ENCODE peak calls at places on chromosomes 4 and X, in six cellular contexts. Z is transverse colon, Q is tibial nerve, J is cardiac fibroblast, L is suprapubic skin, D is GM10248. Y is an unnamed sample.

GRCh38 chrX:140091276-140091886 is 126.1 kb upstream of the CXorf66 start:
- DNase-seq in Z (peak; percentile 8), L (no peak), J (no peak), D (peak; percentile 14), Q (no peak), Y (peak; percentile 30)

GRCh38 chr4:155973639-155974475 is 20.2 kb upstream of the CTSO start:
- DNase-seq in Q (no peak), L (no peak), J (peak; percentile 20), Z (no peak), D (no peak), Y (no peak)

GRCh38 chr4:6500481-6501135 is 28.2 kb upstream of the PPP2R2C start:
- DNase-seq in D (no peak), Z (no peak), Q (no peak), J (no peak), L (peak; percentile 43), Y (no peak)

GRCh38 chr4:13902141-13902540 is 274.6 kb upstream of the BOD1L1 start:
- DNase-seq in Q (no peak), Z (no peak), J (no peak), L (no peak), D (no peak), Y (no peak)

GRCh38 chrX:106404512-106404911 is 207.3 kb upstream of the RADX start:
- DNase-seq in Q (no peak), J (no peak), D (no peak), Z (no peak), L (no peak), Y (no peak)

GRCh38 chr4:2368779-2369437 is 49.5 kb downstream of the ZFYVE28 start:
- DNase-seq in L (no peak), D (no peak), J (no peak), Z (no peak), Q (no peak), Y (no peak)

GRCh38 chr4:183443609-183444148 is 757 bp upstream of the CDKN2AIP start:
- DNase-seq in J (no peak), D (no peak), Z (no peak), Q (peak; percentile 24), L (no peak), Y (no peak)

GRCh38 chr4:164087733-164088132 is 593.2 kb downstream of the TMA16 start:
- DNase-seq in Q (no peak), D (no peak), Z (no peak), L (no peak), J (no peak), Y (no peak)

GRCh38 chr4:25842229-25842840 is 20.5 kb downstream of the SEL1L3 start:
- DNase-seq in Z (peak; percentile 36), J (no peak), Q (no peak), D (peak; percentile 76), L (no peak), Y (peak; percentile 74)

GRCh38 chr4:176261481-176261880 is 7.5 kb downstream of the ASB5 start:
- DNase-seq in D (no peak), J (no peak), L (no peak), Z (no peak), Q (no peak), Y (no peak)

GRCh38 chr4:152738812-152739211 is 40.7 kb downstream of the TIGD4 start:
- DNase-seq in Q (no peak), D (no peak), L (no peak), J (peak; percentile 20), Z (no peak), Y (no peak)

GRCh38 chr4:152734015-152734698 is 45.4 kb downstream of the TIGD4 start:
- DNase-seq in J (no peak), Z (no peak), L (no peak), D (no peak), Q (no peak), Y (no peak)

GRCh38 chr4:152734699-152735050 is 44.9 kb downstream of the TIGD4 start:
- DNase-seq in D (no peak), L (no peak), J (no peak), Q (no peak), Z (no peak), Y (no peak)

GRCh38 chr4:152735918-152736305 is 43.6 kb downstream of the TIGD4 start:
- DNase-seq in Q (no peak), J (no peak), D (no peak), Z (no peak), L (no peak), Y (no peak)

DNA sequence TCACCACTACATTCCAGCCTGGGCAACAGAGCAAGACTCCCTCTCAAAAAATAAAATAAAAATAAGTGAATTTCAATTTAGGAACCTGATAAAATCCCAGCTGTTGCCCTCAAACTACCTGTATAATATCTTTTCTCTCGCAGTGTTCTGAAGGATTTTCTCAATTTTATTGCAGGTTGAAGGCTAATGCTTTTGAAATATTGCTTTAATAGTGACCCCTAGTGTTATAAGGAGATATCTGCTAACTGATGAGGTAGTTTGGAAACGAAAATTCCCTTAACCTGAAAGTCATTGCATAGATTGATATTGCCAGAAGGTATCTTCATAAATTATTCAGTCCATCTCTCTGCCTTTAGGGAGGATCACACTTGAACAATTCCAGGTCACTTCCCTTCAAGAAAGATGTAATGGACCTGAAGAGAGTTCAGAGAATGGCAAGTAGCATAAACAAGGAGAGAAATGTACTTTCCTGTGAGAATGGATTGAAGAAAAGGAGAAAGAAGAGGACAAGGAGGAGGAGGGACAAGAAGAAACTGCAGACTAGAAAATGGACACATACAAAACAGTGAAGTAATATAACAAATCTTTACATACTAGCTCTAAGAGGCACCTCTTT is 44.1 kb downstream of the TIGD4 start:
- DNase-seq in Q (no peak), J (peak; percentile 52), D (peak; percentile 53), L (no peak), Z (no peak), Y (peak; percentile 52)
- TF ChIP-seq CTCF in Q (peak; percentile 47), J (peak; percentile 57), D (peak; percentile 47), L (peak; percentile 42), Z (peak; percentile 65), Y (peak; percentile 40)

DNA sequence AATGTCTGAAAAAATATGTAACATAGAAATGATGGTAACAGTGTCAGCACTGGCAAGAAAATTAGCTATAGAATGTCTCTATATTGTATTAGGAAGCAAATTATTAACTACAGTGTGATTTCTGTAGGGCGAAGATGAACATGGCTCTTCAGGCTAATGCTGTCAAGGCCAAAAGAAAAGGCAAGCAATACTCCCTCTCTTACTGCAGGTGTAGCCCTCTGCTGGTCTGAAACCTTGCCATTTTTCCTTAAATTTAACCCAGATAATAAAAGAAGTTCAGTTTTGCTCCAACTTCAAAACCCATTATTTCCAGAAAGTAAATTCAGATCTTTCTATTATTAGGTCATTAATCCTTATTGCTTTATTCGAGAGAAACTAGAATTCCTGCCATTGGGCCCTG is 215.9 kb downstream of the LRBA start:
- DNase-seq in J (no peak), L (no peak), Z (no peak), Q (no peak), D (no peak), Y (no peak)
- TF ChIP-seq CTCF in J (peak; percentile 13), L (no peak), Z (no peak), Q (no peak), D (no peak), Y (no peak)

GRCh38 chr4:87073187-87073569 is 138.4 kb downstream of the AFF1 start:
- DNase-seq in Z (no peak), Q (no peak), L (no peak), D (peak; percentile 37), J (no peak), Y (no peak)
- TF ChIP-seq CTCF in Z (no peak), Q (no peak), L (no peak), D (no peak), J (no peak), Y (no peak)

DNA sequence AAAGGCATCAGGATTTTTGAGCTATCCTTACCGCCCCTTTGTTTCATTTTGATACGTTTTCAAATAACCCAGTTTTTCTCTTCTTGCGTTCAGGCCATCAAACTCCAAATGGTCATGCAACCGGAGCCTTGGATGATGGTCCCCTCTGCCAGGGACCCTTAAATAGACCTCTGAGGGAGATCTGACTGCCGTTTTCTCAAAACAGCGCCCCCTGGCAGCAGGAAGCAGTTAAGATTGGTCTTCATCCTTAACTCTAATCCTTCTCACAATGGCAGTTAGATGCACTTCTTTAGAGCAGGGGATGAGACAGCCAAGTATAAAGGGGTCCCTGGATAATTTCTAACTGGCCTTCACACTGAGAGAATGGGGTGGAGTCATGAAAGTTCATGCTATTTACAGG is 525.0 kb upstream of the SPANXN1 start:
- DNase-seq in L (no peak), Q (no peak), D (no peak), Z (no peak), J (no peak), Y (no peak)
- TF ChIP-seq CTCF in L (no peak), Q (no peak), D (no peak), Z (no peak), J (no peak), Y (no peak)

GRCh38 chrX:148530464-148531077 is 30.2 kb downstream of the AFF2 start:
- DNase-seq in J (peak; percentile 49), Z (no peak), Q (no peak), L (no peak), D (no peak), Y (peak; percentile 3)
- TF ChIP-seq CTCF in J (peak; percentile 58), Z (no peak), Q (peak; percentile 61), L (peak; percentile 47), D (peak; percentile 29), Y (peak; percentile 63)

Y was measured in GM13976.